ENCODE peak calls at places on chromosomes 7 and 10, in ten cellular contexts. One of them, this sample, is unnamed.

GRCh38 chr10:58851606-58852005 is 324.8 kb upstream of the PHYHIPL start:
- DNase-seq in NCI-H1694: no peak
- DNase-seq in T1000: no peak
- DNase-seq in left cardiac atrium: no peak
- DNase-seq in H54: no peak
- DNase-seq in iris pigment epithelial cell: peak
- DNase-seq in mesenteric fat pad: no peak
- DNase-seq in non-pigmented ciliary epithelial cell: no peak
- DNase-seq in activated CD4-positive, alpha-beta T cell treated with anti-CD3 and anti-CD28 coated beads, Interleukin-2, amount 50 U/mL, for 24 hours: no peak
- DNase-seq in C1 segment of cervical spinal cord: no peak
- DNase-seq in this sample: no peak

GRCh38 chr7:981793-982510 is 1.0 kb upstream of the CYP2W1 start:
- DNase-seq in activated CD4-positive, alpha-beta T cell treated with anti-CD3 and anti-CD28 coated beads, Interleukin-2, amount 50 U/mL, for 24 hours: no peak
- DNase-seq in iris pigment epithelial cell: no peak
- DNase-seq in mesenteric fat pad: no peak
- DNase-seq in H54: no peak
- DNase-seq in C1 segment of cervical spinal cord: no peak
- DNase-seq in left cardiac atrium: no peak
- DNase-seq in non-pigmented ciliary epithelial cell: no peak
- DNase-seq in T1000: no peak
- DNase-seq in NCI-H1694: peak
- DNase-seq in this sample: no peak

GRCh38 chr7:139995034-139995915 is 67.5 kb downstream of the PARP12 start:
- DNase-seq in H54: peak
- DNase-seq in non-pigmented ciliary epithelial cell: no peak
- DNase-seq in mesenteric fat pad: no peak
- DNase-seq in activated CD4-positive, alpha-beta T cell treated with anti-CD3 and anti-CD28 coated beads, Interleukin-2, amount 50 U/mL, for 24 hours: no peak
- DNase-seq in NCI-H1694: peak
- DNase-seq in left cardiac atrium: peak
- DNase-seq in iris pigment epithelial cell: peak
- DNase-seq in C1 segment of cervical spinal cord: peak
- DNase-seq in T1000: no peak
- DNase-seq in this sample: no peak

GRCh38 chr10:35463105-35463867 is 127.0 kb downstream of the CCNY start:
- DNase-seq in activated CD4-positive, alpha-beta T cell treated with anti-CD3 and anti-CD28 coated beads, Interleukin-2, amount 50 U/mL, for 24 hours: no peak
- DNase-seq in mesenteric fat pad: no peak
- DNase-seq in NCI-H1694: no peak
- DNase-seq in iris pigment epithelial cell: no peak
- DNase-seq in left cardiac atrium: no peak
- DNase-seq in T1000: no peak
- DNase-seq in non-pigmented ciliary epithelial cell: no peak
- DNase-seq in H54: no peak
- DNase-seq in C1 segment of cervical spinal cord: no peak
- DNase-seq in this sample: no peak

GRCh38 chr7:139108256-139109187 is 998 bp downstream of the ZC3HAV1 start:
- DNase-seq in T1000: no peak
- DNase-seq in C1 segment of cervical spinal cord: peak
- DNase-seq in NCI-H1694: no peak
- DNase-seq in iris pigment epithelial cell: peak
- DNase-seq in left cardiac atrium: peak
- DNase-seq in non-pigmented ciliary epithelial cell: no peak
- DNase-seq in activated CD4-positive, alpha-beta T cell treated with anti-CD3 and anti-CD28 coated beads, Interleukin-2, amount 50 U/mL, for 24 hours: no peak
- DNase-seq in H54: peak
- DNase-seq in mesenteric fat pad: no peak
- DNase-seq in this sample: peak

GRCh38 chr7:22786290-22786932 is 36.2 kb downstream of the TOMM7 start:
- DNase-seq in left cardiac atrium: no peak
- DNase-seq in H54: no peak
- DNase-seq in non-pigmented ciliary epithelial cell: no peak
- DNase-seq in T1000: no peak
- DNase-seq in iris pigment epithelial cell: no peak
- DNase-seq in activated CD4-positive, alpha-beta T cell treated with anti-CD3 and anti-CD28 coated beads, Interleukin-2, amount 50 U/mL, for 24 hours: no peak
- DNase-seq in NCI-H1694: no peak
- DNase-seq in C1 segment of cervical spinal cord: no peak
- DNase-seq in mesenteric fat pad: no peak
- DNase-seq in this sample: no peak

GRCh38 chr10:71798308-71798624 is 24.9 kb upstream of the VSIR start:
- DNase-seq in activated CD4-positive, alpha-beta T cell treated with anti-CD3 and anti-CD28 coated beads, Interleukin-2, amount 50 U/mL, for 24 hours: no peak
- DNase-seq in H54: no peak
- DNase-seq in T1000: no peak
- DNase-seq in iris pigment epithelial cell: no peak
- DNase-seq in non-pigmented ciliary epithelial cell: no peak
- DNase-seq in NCI-H1694: no peak
- DNase-seq in mesenteric fat pad: no peak
- DNase-seq in C1 segment of cervical spinal cord: no peak
- DNase-seq in left cardiac atrium: no peak
- DNase-seq in this sample: no peak

GRCh38 chr7:50653997-50654425 is 88.8 kb upstream of the DDC start:
- DNase-seq in H54: no peak
- DNase-seq in activated CD4-positive, alpha-beta T cell treated with anti-CD3 and anti-CD28 coated beads, Interleukin-2, amount 50 U/mL, for 24 hours: no peak
- DNase-seq in T1000: no peak
- DNase-seq in left cardiac atrium: peak
- DNase-seq in non-pigmented ciliary epithelial cell: no peak
- DNase-seq in NCI-H1694: no peak
- DNase-seq in mesenteric fat pad: no peak
- DNase-seq in iris pigment epithelial cell: peak
- DNase-seq in C1 segment of cervical spinal cord: no peak
- DNase-seq in this sample: no peak

GRCh38 chr10:20598590-20598989 is 298.5 kb downstream of the NEBL start:
- DNase-seq in activated CD4-positive, alpha-beta T cell treated with anti-CD3 and anti-CD28 coated beads, Interleukin-2, amount 50 U/mL, for 24 hours: no peak
- DNase-seq in left cardiac atrium: peak
- DNase-seq in T1000: peak
- DNase-seq in H54: peak
- DNase-seq in mesenteric fat pad: no peak
- DNase-seq in non-pigmented ciliary epithelial cell: peak
- DNase-seq in NCI-H1694: no peak
- DNase-seq in iris pigment epithelial cell: peak
- DNase-seq in C1 segment of cervical spinal cord: no peak
- DNase-seq in this sample: no peak

GRCh38 chr10:90319188-90319914 is 538.5 kb downstream of the HTR7 start:
- DNase-seq in mesenteric fat pad: no peak
- DNase-seq in T1000: peak
- DNase-seq in H54: peak
- DNase-seq in left cardiac atrium: no peak
- DNase-seq in iris pigment epithelial cell: peak
- DNase-seq in activated CD4-positive, alpha-beta T cell treated with anti-CD3 and anti-CD28 coated beads, Interleukin-2, amount 50 U/mL, for 24 hours: no peak
- DNase-seq in C1 segment of cervical spinal cord: no peak
- DNase-seq in non-pigmented ciliary epithelial cell: peak
- DNase-seq in NCI-H1694: peak
- DNase-seq in this sample: no peak

GRCh38 chr7:41481353-41481752 is 221.5 kb downstream of the INHBA start:
- DNase-seq in non-pigmented ciliary epithelial cell: no peak
- DNase-seq in left cardiac atrium: no peak
- DNase-seq in iris pigment epithelial cell: peak
- DNase-seq in activated CD4-positive, alpha-beta T cell treated with anti-CD3 and anti-CD28 coated beads, Interleukin-2, amount 50 U/mL, for 24 hours: no peak
- DNase-seq in T1000: no peak
- DNase-seq in C1 segment of cervical spinal cord: no peak
- DNase-seq in mesenteric fat pad: no peak
- DNase-seq in H54: no peak
- DNase-seq in NCI-H1694: no peak
- DNase-seq in this sample: no peak

GRCh38 chr10:124886195-124886594 is 55.7 kb upstream of the ZRANB1 start:
- DNase-seq in H54: no peak
- DNase-seq in iris pigment epithelial cell: no peak
- DNase-seq in mesenteric fat pad: no peak
- DNase-seq in C1 segment of cervical spinal cord: no peak
- DNase-seq in non-pigmented ciliary epithelial cell: no peak
- DNase-seq in T1000: no peak
- DNase-seq in activated CD4-positive, alpha-beta T cell treated with anti-CD3 and anti-CD28 coated beads, Interleukin-2, amount 50 U/mL, for 24 hours: no peak
- DNase-seq in NCI-H1694: no peak
- DNase-seq in left cardiac atrium: no peak
- DNase-seq in this sample: no peak

GRCh38 chr10:102814873-102815661 is 22.1 kb downstream of the CYP17A1 start:
- DNase-seq in activated CD4-positive, alpha-beta T cell treated with anti-CD3 and anti-CD28 coated beads, Interleukin-2, amount 50 U/mL, for 24 hours: no peak
- DNase-seq in mesenteric fat pad: peak
- DNase-seq in NCI-H1694: no peak
- DNase-seq in non-pigmented ciliary epithelial cell: no peak
- DNase-seq in H54: no peak
- DNase-seq in iris pigment epithelial cell: peak
- DNase-seq in T1000: no peak
- DNase-seq in C1 segment of cervical spinal cord: peak
- DNase-seq in left cardiac atrium: peak
- DNase-seq in this sample: no peak

GRCh38 chr10:63128443-63128842 is 4.7 kb upstream of the NRBF2 start:
- DNase-seq in left cardiac atrium: no peak
- DNase-seq in C1 segment of cervical spinal cord: no peak
- DNase-seq in NCI-H1694: no peak
- DNase-seq in non-pigmented ciliary epithelial cell: no peak
- DNase-seq in activated CD4-positive, alpha-beta T cell treated with anti-CD3 and anti-CD28 coated beads, Interleukin-2, amount 50 U/mL, for 24 hours: no peak
- DNase-seq in T1000: no peak
- DNase-seq in H54: no peak
- DNase-seq in iris pigment epithelial cell: peak
- DNase-seq in mesenteric fat pad: no peak
- DNase-seq in this sample: no peak

GRCh38 chr7:1669954-1670893 is at the start of gene ELFN1:
- DNase-seq in non-pigmented ciliary epithelial cell: no peak
- DNase-seq in activated CD4-positive, alpha-beta T cell treated with anti-CD3 and anti-CD28 coated beads, Interleukin-2, amount 50 U/mL, for 24 hours: no peak
- DNase-seq in H54: no peak
- DNase-seq in NCI-H1694: no peak
- DNase-seq in mesenteric fat pad: peak
- DNase-seq in left cardiac atrium: peak
- DNase-seq in iris pigment epithelial cell: no peak
- DNase-seq in T1000: peak
- DNase-seq in C1 segment of cervical spinal cord: no peak
- DNase-seq in this sample: no peak

GRCh38 chr7:83934118-83934734 is 260.4 kb downstream of the SEMA3A start:
- DNase-seq in C1 segment of cervical spinal cord: no peak
- DNase-seq in iris pigment epithelial cell: peak
- DNase-seq in H54: no peak
- DNase-seq in non-pigmented ciliary epithelial cell: no peak
- DNase-seq in T1000: no peak
- DNase-seq in left cardiac atrium: no peak
- DNase-seq in NCI-H1694: no peak
- DNase-seq in mesenteric fat pad: no peak
- DNase-seq in activated CD4-positive, alpha-beta T cell treated with anti-CD3 and anti-CD28 coated beads, Interleukin-2, amount 50 U/mL, for 24 hours: no peak
- DNase-seq in this sample: peak

GRCh38 chr7:76108540-76109233 is 60.8 kb downstream of the MDH2 start:
- DNase-seq in activated CD4-positive, alpha-beta T cell treated with anti-CD3 and anti-CD28 coated beads, Interleukin-2, amount 50 U/mL, for 24 hours: no peak
- DNase-seq in T1000: no peak
- DNase-seq in NCI-H1694: no peak
- DNase-seq in left cardiac atrium: peak
- DNase-seq in mesenteric fat pad: no peak
- DNase-seq in C1 segment of cervical spinal cord: no peak
- DNase-seq in H54: no peak
- DNase-seq in iris pigment epithelial cell: peak
- DNase-seq in non-pigmented ciliary epithelial cell: no peak
- DNase-seq in this sample: no peak

GRCh38 chr10:44466236-44466635 is 81.3 kb upstream of the CXCL12 start:
- DNase-seq in iris pigment epithelial cell: peak
- DNase-seq in non-pigmented ciliary epithelial cell: no peak
- DNase-seq in C1 segment of cervical spinal cord: no peak
- DNase-seq in left cardiac atrium: no peak
- DNase-seq in mesenteric fat pad: no peak
- DNase-seq in H54: no peak
- DNase-seq in NCI-H1694: no peak
- DNase-seq in activated CD4-positive, alpha-beta T cell treated with anti-CD3 and anti-CD28 coated beads, Interleukin-2, amount 50 U/mL, for 24 hours: no peak
- DNase-seq in T1000: no peak
- DNase-seq in this sample: no peak

GRCh38 chr10:132349766-132350165 is 17.8 kb downstream of the LRRC27 start:
- DNase-seq in T1000: no peak
- DNase-seq in mesenteric fat pad: no peak
- DNase-seq in iris pigment epithelial cell: no peak
- DNase-seq in left cardiac atrium: no peak
- DNase-seq in C1 segment of cervical spinal cord: no peak
- DNase-seq in NCI-H1694: no peak
- DNase-seq in H54: no peak
- DNase-seq in non-pigmented ciliary epithelial cell: no peak
- DNase-seq in activated CD4-positive, alpha-beta T cell treated with anti-CD3 and anti-CD28 coated beads, Interleukin-2, amount 50 U/mL, for 24 hours: no peak
- DNase-seq in this sample: no peak

GRCh38 chr10:77669892-77670291 is 32.3 kb upstream of the KCNMA1 start:
- DNase-seq in non-pigmented ciliary epithelial cell: no peak
- DNase-seq in T1000: no peak
- DNase-seq in left cardiac atrium: no peak
- DNase-seq in activated CD4-positive, alpha-beta T cell treated with anti-CD3 and anti-CD28 coated beads, Interleukin-2, amount 50 U/mL, for 24 hours: no peak
- DNase-seq in H54: no peak
- DNase-seq in mesenteric fat pad: no peak
- DNase-seq in iris pigment epithelial cell: peak
- DNase-seq in C1 segment of cervical spinal cord: no peak
- DNase-seq in NCI-H1694: no peak
- DNase-seq in this sample: no peak

GRCh38 chr10:24494236-24494635 is 229.5 kb downstream of the ARHGAP21 start:
- DNase-seq in NCI-H1694: no peak
- DNase-seq in non-pigmented ciliary epithelial cell: no peak
- DNase-seq in iris pigment epithelial cell: no peak
- DNase-seq in H54: no peak
- DNase-seq in left cardiac atrium: no peak
- DNase-seq in C1 segment of cervical spinal cord: no peak
- DNase-seq in activated CD4-positive, alpha-beta T cell treated with anti-CD3 and anti-CD28 coated beads, Interleukin-2, amount 50 U/mL, for 24 hours: no peak
- DNase-seq in mesenteric fat pad: no peak
- DNase-seq in T1000: no peak
- DNase-seq in this sample: no peak